ENCODE peak calls at places on chromosome 3, in seven cellular contexts. Q is AG09319; U is central memory CD8-positive, alpha-beta T cell; V is T-helper 17 cell; E is K562; B is left ventricle myocardium inferior; H is GOT3. F is an unnamed sample.

GRCh38 chr3:110710605-110711004 is 361.0 kb upstream of the NECTIN3 start:
- DNase-seq in H (no peak), Q (no peak), E (no peak), V (no peak), U (no peak), B (no peak), F (no peak)

GRCh38 chr3:69354948-69355347 is 30.9 kb downstream of the FRMD4B start:
- DNase-seq in E (no peak), V (no peak), U (no peak), B (no peak), H (no peak), Q (no peak), F (no peak)

GRCh38 chr3:138359137-138359536 is 10.8 kb downstream of the MRAS start:
- DNase-seq in E (no peak), B (no peak), U (no peak), Q (no peak), V (no peak), H (no peak), F (no peak)

GRCh38 chr3:43892535-43892934 is 201.8 kb downstream of the ABHD5 start:
- DNase-seq in B (no peak), U (no peak), V (no peak), Q (no peak), E (no peak), H (no peak), F (peak; percentile 75)

GRCh38 chr3:48561045-48561736 is 2.4 kb downstream of the UCN2 start:
- DNase-seq in V (no peak), U (no peak), Q (no peak), H (no peak), E (peak; percentile 83), B (peak; percentile 65), F (no peak)

GRCh38 chr3:40523781-40524180 is 979 bp upstream of the ZNF621 start:
- DNase-seq in V (no peak), B (no peak), Q (no peak), E (no peak), U (no peak), H (no peak), F (no peak)

GRCh38 chr3:71585891-71586809 is 2.6 kb upstream of the FOXP1 start:
- DNase-seq in E (peak; percentile 16), Q (no peak), B (no peak), V (peak; percentile 6), H (no peak), U (peak; percentile 29), F (no peak)

GRCh38 chr3:126704494-126705214 is 614 bp downstream of the CHCHD6 start:
- DNase-seq in V (no peak), E (no peak), Q (no peak), B (no peak), H (no peak), U (no peak), F (peak; percentile 51)

GRCh38 chr3:160038862-160039562 is 50.4 kb downstream of the IL12A start:
- DNase-seq in B (no peak), V (no peak), Q (no peak), E (no peak), U (no peak), H (no peak), F (no peak)

GRCh38 chr3:127777861-127778711 is 44.2 kb downstream of the MGLL start:
- DNase-seq in B (no peak), H (no peak), E (no peak), Q (no peak), V (no peak), U (no peak), F (no peak)

GRCh38 chr3:58333206-58334012 is 717 bp downstream of the PXK start:
- DNase-seq in E (no peak), V (no peak), Q (no peak), H (no peak), U (no peak), B (no peak), F (peak; percentile 8)

GRCh38 chr3:15007681-15008141 is 57.4 kb downstream of the MRPS25 start:
- DNase-seq in V (no peak), H (no peak), U (no peak), Q (peak; percentile 68), E (no peak), B (no peak), F (no peak)

GRCh38 chr3:171566803-171567422 is 106.7 kb upstream of the TNIK start:
- DNase-seq in H (no peak), E (peak; percentile 61), B (no peak), Q (peak; percentile 3), U (no peak), V (no peak), F (peak; percentile 69)

GRCh38 chr3:143234521-143234920 is 115.0 kb downstream of the CHST2 start:
- DNase-seq in Q (no peak), E (no peak), V (no peak), H (no peak), B (no peak), U (no peak), F (no peak)

GRCh38 chr3:97793415-97794019 is 28.3 kb upstream of the CRYBG3 start:
- DNase-seq in H (no peak), U (no peak), Q (peak; percentile 34), B (no peak), V (no peak), E (no peak), F (peak; percentile 62)

GRCh38 chr3:5194801-5195509 is 7.4 kb downstream of the EDEM1 start:
- DNase-seq in E (peak; percentile 50), B (no peak), V (no peak), Q (no peak), U (no peak), H (no peak), F (no peak)

GRCh38 chr3:31288641-31289100 is 244.1 kb upstream of the STT3B start:
- DNase-seq in E (no peak), Q (no peak), V (no peak), H (no peak), B (peak; percentile 21), U (no peak), F (no peak)

GRCh38 chr3:187197255-187197654 is at the start of gene RTP1:
- DNase-seq in Q (no peak), E (no peak), B (no peak), V (no peak), H (no peak), U (no peak), F (no peak)

GRCh38 chr3:128727485-128727884 is 1.5 kb downstream of the RAB7A start:
- DNase-seq in Q (no peak), B (no peak), H (no peak), E (no peak), V (no peak), U (no peak), F (no peak)

GRCh38 chr3:71173421-71173975 is 410.0 kb downstream of the FOXP1 start:
- DNase-seq in Q (peak; percentile 59), H (no peak), B (no peak), U (no peak), V (no peak), E (no peak), F (no peak)

GRCh38 chr3:16521580-16521941 is 8.1 kb upstream of the RFTN1 start:
- DNase-seq in E (no peak), V (no peak), H (no peak), B (no peak), U (no peak), Q (no peak), F (no peak)

GRCh38 chr3:183008799-183009198 is 28.5 kb upstream of the DCUN1D1 start:
- DNase-seq in V (no peak), B (no peak), U (no peak), E (no peak), Q (no peak), H (no peak), F (no peak)

GRCh38 chr3:157045238-157045860 is 114.6 kb downstream of the CCNL1 start:
- DNase-seq in V (no peak), U (no peak), E (no peak), Q (no peak), H (no peak), B (no peak), F (no peak)

GRCh38 chr3:152834354-152835310 is at the start of gene P2RY1:
- DNase-seq in B (peak; percentile 63), H (no peak), U (no peak), Q (no peak), V (no peak), E (peak; percentile 83), F (peak; percentile 84)

GRCh38 chr3:168575750-168576149 is 480.0 kb upstream of the GOLIM4 start:
- DNase-seq in H (no peak), U (no peak), Q (no peak), E (no peak), V (no peak), B (no peak), F (no peak)

GRCh38 chr3:24254649-24255048 is 240.0 kb downstream of the THRB start:
- DNase-seq in U (no peak), H (no peak), E (no peak), Q (peak; percentile 63), B (no peak), V (no peak), F (no peak)

GRCh38 chr3:171487382-171487781 is 27.2 kb upstream of the TNIK start:
- DNase-seq in Q (no peak), V (no peak), U (no peak), B (no peak), E (no peak), H (no peak), F (no peak)

GRCh38 chr3:3134750-3135448 is 8.2 kb downstream of the TRNT1 start:
- DNase-seq in Q (no peak), U (no peak), B (no peak), H (no peak), E (no peak), V (no peak), F (no peak)

GRCh38 chr3:58577269-58577821 is at the start of gene FAM107A:
- DNase-seq in H (no peak), B (peak; percentile 43), U (no peak), Q (peak; percentile 74), E (no peak), V (no peak), F (no peak)

GRCh38 chr3:38519000-38519399 is 22.9 kb downstream of the EXOG start:
- DNase-seq in B (no peak), E (no peak), U (no peak), Q (no peak), V (no peak), H (no peak), F (no peak)

GRCh38 chr3:57017481-57017880 is 43.0 kb upstream of the SPATA12 start:
- DNase-seq in Q (no peak), H (no peak), E (no peak), U (no peak), V (no peak), B (no peak), F (no peak)

F was measured in NCI-H2081.